ENCODE peak calls at places on chromosomes 5 and 9, in seven cellular contexts. B is heart right ventricle; P is effector memory CD8-positive, alpha-beta T cell; O is SW480; S is AG09309; C is activated effector memory CD4-positive, alpha-beta T cell treated with Interleukin-2 at 50 U/mL for 16 hours; G is CD4-positive, alpha-beta T cell. D is an unnamed sample.

GRCh38 chr5:150144211-150144801 is 11.3 kb downstream of the PDGFRB start:
- DNase-seq in P (no peak), O (no peak), B (peak; percentile 92), S (no peak), C (no peak), G (no peak), D (peak; percentile 84)

GRCh38 chr9:18906656-18907395 is 126.2 kb downstream of the SAXO1 start:
- DNase-seq in G (no peak), S (no peak), O (peak; percentile 2), P (no peak), C (no peak), B (no peak), D (no peak)

GRCh38 chr9:134325813-134326753 is at the start of gene RXRA:
- DNase-seq in G (peak; percentile 65), S (no peak), O (peak; percentile 80), B (peak; percentile 86), C (peak; percentile 58), P (peak; percentile 64), D (peak; percentile 90)

GRCh38 chr9:122389799-122390481 is 19.1 kb downstream of the PTGS1 start:
- DNase-seq in C (no peak), S (no peak), O (no peak), P (no peak), B (no peak), G (no peak), D (no peak)

GRCh38 chr9:127076860-127077657 is 45.4 kb downstream of the ANGPTL2 start:
- DNase-seq in C (no peak), G (no peak), B (no peak), S (no peak), O (no peak), P (no peak), D (no peak)

GRCh38 chr9:114746591-114746990 is 59.2 kb downstream of the TNFSF15 start:
- DNase-seq in S (peak; percentile 67), C (no peak), O (no peak), G (no peak), B (no peak), P (no peak), D (no peak)

GRCh38 chr5:173645437-173645807 is 29.0 kb upstream of the BOD1 start:
- DNase-seq in G (no peak), S (no peak), B (no peak), C (no peak), O (no peak), P (no peak), D (no peak)

GRCh38 chr5:132265336-132266030 is 8.0 kb downstream of the PDLIM4 start:
- DNase-seq in S (peak; percentile 91), B (peak; percentile 73), P (no peak), O (peak; percentile 93), G (no peak), C (no peak), D (no peak)

GRCh38 chr5:138978085-138978484 is 103.0 kb upstream of the LRRTM2 start:
- DNase-seq in C (no peak), O (no peak), S (no peak), B (no peak), P (no peak), G (no peak), D (no peak)

GRCh38 chr5:72308853-72309191 is 11.2 kb downstream of the MRPS27 start:
- DNase-seq in S (no peak), O (no peak), C (no peak), P (no peak), B (no peak), G (no peak), D (no peak)

GRCh38 chr9:33254211-33254610 is 10.3 kb downstream of the BAG1 start:
- DNase-seq in P (no peak), O (no peak), C (no peak), B (no peak), S (no peak), G (no peak), D (no peak)

GRCh38 chr9:133113928-133114351 is 7.1 kb downstream of the RALGDS start:
- DNase-seq in G (no peak), S (no peak), P (no peak), O (no peak), C (no peak), B (peak; percentile 49), D (peak; percentile 59)

GRCh38 chr5:175032741-175033151 is 308.4 kb downstream of the MSX2 start:
- DNase-seq in G (no peak), S (no peak), O (no peak), P (no peak), C (no peak), B (no peak), D (no peak)

GRCh38 chr5:120552638-120553037 is 88.5 kb downstream of the PRR16 start:
- DNase-seq in S (no peak), B (no peak), P (no peak), G (no peak), O (no peak), C (no peak), D (no peak)

GRCh38 chr5:150618588-150619281 is 21.7 kb upstream of the SYNPO start:
- DNase-seq in P (no peak), S (no peak), C (no peak), G (no peak), B (peak; percentile 69), O (no peak), D (peak; percentile 63)

GRCh38 chr5:175216991-175217390 is 227.0 kb downstream of the DRD1 start:
- DNase-seq in P (no peak), C (no peak), S (peak; percentile 83), B (no peak), G (no peak), O (no peak), D (no peak)

GRCh38 chr9:93345630-93346239 is 105.8 kb upstream of the FAM120A start:
- DNase-seq in S (no peak), C (no peak), O (no peak), B (no peak), G (no peak), P (no peak), D (no peak)

GRCh38 chr9:98570663-98571440 is 137.9 kb downstream of the GABBR2 start:
- DNase-seq in O (no peak), G (no peak), B (no peak), S (no peak), C (no peak), P (no peak), D (no peak)

GRCh38 chr5:168401880-168402279 is 84.4 kb upstream of the RARS1 start:
- DNase-seq in O (peak; percentile 49), C (no peak), B (no peak), P (no peak), S (no peak), G (no peak), D (no peak)

GRCh38 chr9:17528859-17529258 is 50.0 kb upstream of the SH3GL2 start:
- DNase-seq in G (no peak), O (peak; percentile 16), P (no peak), B (no peak), S (no peak), C (no peak), D (no peak)

GRCh38 chr5:139759219-139759721 is 36.3 kb upstream of the PSD2 start:
- DNase-seq in S (no peak), C (no peak), O (no peak), B (no peak), P (no peak), G (no peak), D (no peak)

GRCh38 chr5:68505917-68506860 is 290.6 kb downstream of the PIK3R1 start:
- DNase-seq in G (no peak), S (peak; percentile 18), O (peak; percentile 81), C (no peak), P (no peak), B (no peak), D (no peak)

GRCh38 chr5:110841137-110841536 is 102.3 kb downstream of the SLC25A46 start:
- DNase-seq in G (no peak), S (no peak), B (no peak), P (no peak), O (no peak), C (no peak), D (no peak)

GRCh38 chr9:137422668-137423000 is 328 bp downstream of the EXD3 start:
- DNase-seq in B (no peak), S (no peak), P (no peak), G (no peak), O (no peak), C (no peak), D (peak; percentile 50)

GRCh38 chr5:146778795-146779579 is 99.6 kb downstream of the PPP2R2B start:
- DNase-seq in O (no peak), C (no peak), S (no peak), B (no peak), G (no peak), P (no peak), D (no peak)

GRCh38 chr9:131475111-131475955 is 27.4 kb upstream of the POMT1 start:
- DNase-seq in C (no peak), S (no peak), O (no peak), G (no peak), B (no peak), P (no peak), D (no peak)

GRCh38 chr9:93270976-93271375 is 87.0 kb downstream of the WNK2 start:
- DNase-seq in O (no peak), B (no peak), G (no peak), C (no peak), S (no peak), P (no peak), D (no peak)